ENCODE peak calls at places on chromosomes 2 and 18, in four cellular contexts. One of them, this sample, is unnamed.

GRCh38 chr2:235866373-235866772 is 301.8 kb downstream of the GBX2 start:
- DNase-seq in NCI-H2081: no peak
- DNase-seq in EL: no peak
- DNase-seq in thoracic aorta: no peak
- DNase-seq in this sample: no peak

GRCh38 chr2:113692698-113693428 is 63.6 kb downstream of the SLC35F5 start:
- DNase-seq in NCI-H2081: no peak
- DNase-seq in EL: no peak
- DNase-seq in thoracic aorta: no peak
- DNase-seq in this sample: no peak

GRCh38 chr2:28405537-28405936 is 12.9 kb downstream of the FOSL2 start:
- DNase-seq in NCI-H2081: no peak
- DNase-seq in EL: no peak
- DNase-seq in thoracic aorta: no peak
- DNase-seq in this sample: no peak

GRCh38 chr2:190563109-190563508 is 28.6 kb upstream of the NEMP2 start:
- DNase-seq in NCI-H2081: no peak
- DNase-seq in EL: no peak
- DNase-seq in thoracic aorta: no peak
- DNase-seq in this sample: no peak

GRCh38 chr2:143608758-143609157 is 479.5 kb downstream of the ARHGAP15 start:
- DNase-seq in NCI-H2081: no peak
- DNase-seq in EL: no peak
- DNase-seq in thoracic aorta: no peak
- DNase-seq in this sample: no peak

GRCh38 chr2:111986116-111986900 is 68.8 kb upstream of the TMEM87B start:
- DNase-seq in NCI-H2081: no peak
- DNase-seq in EL: peak
- DNase-seq in thoracic aorta: no peak
- DNase-seq in this sample: no peak

GRCh38 chr2:152132321-152132720 is 33.5 kb upstream of the CACNB4 start:
- DNase-seq in NCI-H2081: no peak
- DNase-seq in EL: no peak
- DNase-seq in thoracic aorta: no peak
- DNase-seq in this sample: no peak

GRCh38 chr2:155372969-155373368 is 674.5 kb downstream of the KCNJ3 start:
- DNase-seq in NCI-H2081: peak
- DNase-seq in EL: peak
- DNase-seq in thoracic aorta: no peak
- DNase-seq in this sample: no peak

GRCh38 chr18:43847164-43848091 is 570.1 kb upstream of the SYT4 start:
- DNase-seq in NCI-H2081: no peak
- DNase-seq in EL: peak
- DNase-seq in thoracic aorta: no peak
- DNase-seq in this sample: no peak

GRCh38 chr18:54740146-54740844 is 88.0 kb upstream of the RAB27B start:
- DNase-seq in NCI-H2081: no peak
- DNase-seq in EL: peak
- DNase-seq in thoracic aorta: no peak
- DNase-seq in this sample: no peak

GRCh38 chr2:102826904-102827303 is 65.1 kb downstream of the TMEM182 start:
- DNase-seq in NCI-H2081: peak
- DNase-seq in EL: peak
- DNase-seq in thoracic aorta: no peak
- DNase-seq in this sample: peak

GRCh38 chr2:210445116-210445707 is 31.3 kb downstream of the LANCL1 start:
- DNase-seq in NCI-H2081: peak
- DNase-seq in EL: peak
- DNase-seq in thoracic aorta: no peak
- DNase-seq in this sample: peak

GRCh38 chr2:216001612-216002215 is 11.6 kb downstream of the MREG start:
- DNase-seq in NCI-H2081: no peak
- DNase-seq in EL: no peak
- DNase-seq in thoracic aorta: no peak
- DNase-seq in this sample: no peak

GRCh38 chr2:233690444-233690843 is 2.2 kb upstream of the UGT1A6 start:
- DNase-seq in NCI-H2081: no peak
- DNase-seq in EL: no peak
- DNase-seq in thoracic aorta: no peak
- DNase-seq in this sample: no peak

GRCh38 chr18:42074704-42075103 is 119.7 kb downstream of the PIK3C3 start:
- DNase-seq in NCI-H2081: no peak
- DNase-seq in EL: no peak
- DNase-seq in thoracic aorta: no peak
- DNase-seq in this sample: no peak

GRCh38 chr2:171711351-171711750 is 24.1 kb downstream of the DYNC1I2 start:
- DNase-seq in NCI-H2081: no peak
- DNase-seq in EL: peak
- DNase-seq in thoracic aorta: no peak
- DNase-seq in this sample: no peak

GRCh38 chr2:67463810-67464209 is 66.7 kb downstream of the ETAA1 start:
- DNase-seq in NCI-H2081: peak
- DNase-seq in EL: no peak
- DNase-seq in thoracic aorta: no peak
- DNase-seq in this sample: peak

GRCh38 chr2:218780851-218781690 is 876 bp upstream of the CYP27A1 start:
- DNase-seq in NCI-H2081: peak
- DNase-seq in EL: no peak
- DNase-seq in thoracic aorta: no peak
- DNase-seq in this sample: no peak

GRCh38 chr2:74922592-74923227 is 35.7 kb upstream of the POLE4 start:
- DNase-seq in NCI-H2081: no peak
- DNase-seq in EL: no peak
- DNase-seq in thoracic aorta: no peak
- DNase-seq in this sample: no peak

GRCh38 chr2:37323770-37324535 is 680 bp downstream of the PRKD3 start:
- DNase-seq in NCI-H2081: peak
- DNase-seq in EL: peak
- DNase-seq in thoracic aorta: no peak
- DNase-seq in this sample: no peak

GRCh38 chr2:175630319-175631246 is 371.5 kb downstream of the LNPK start:
- DNase-seq in NCI-H2081: peak
- DNase-seq in EL: no peak
- DNase-seq in thoracic aorta: no peak
- DNase-seq in this sample: peak

GRCh38 chr2:31302940-31303563 is 69.1 kb downstream of the EHD3 start:
- DNase-seq in NCI-H2081: no peak
- DNase-seq in EL: no peak
- DNase-seq in thoracic aorta: no peak
- DNase-seq in this sample: no peak

GRCh38 chr2:172465417-172466334 is 38.3 kb downstream of the ITGA6 start:
- DNase-seq in NCI-H2081: peak
- DNase-seq in EL: peak
- DNase-seq in thoracic aorta: no peak
- DNase-seq in this sample: peak

GRCh38 chr2:164287041-164287440 is 334.2 kb downstream of the GRB14 start:
- DNase-seq in NCI-H2081: no peak
- DNase-seq in EL: no peak
- DNase-seq in thoracic aorta: no peak
- DNase-seq in this sample: no peak

GRCh38 chr18:51433296-51433695 is 235.8 kb upstream of the MEX3C start:
- DNase-seq in NCI-H2081: no peak
- DNase-seq in EL: no peak
- DNase-seq in thoracic aorta: no peak
- DNase-seq in this sample: no peak

GRCh38 chr2:159003555-159003954 is 35.1 kb downstream of the TANC1 start:
- DNase-seq in NCI-H2081: no peak
- DNase-seq in EL: no peak
- DNase-seq in thoracic aorta: no peak
- DNase-seq in this sample: no peak